ENCODE peak calls at places on chromosomes 2 and 18, in ten cellular contexts. Q, H, D, L, Y, N, R, F, T and O are unnamed samples.

GRCh38 chr18:10420561-10421352 is 33.7 kb upstream of the APCDD1 start:
- DNase-seq in L (no peak), Y (no peak), N (peak; percentile 77), Q (no peak), D (peak; percentile 28), F (no peak), T (no peak), H (no peak), R (no peak), O (no peak)

GRCh38 chr18:52907522-52907921 is 567.5 kb downstream of the DCC start:
- DNase-seq in H (no peak), F (no peak), Q (no peak), D (no peak), N (no peak), T (no peak), Y (no peak), R (no peak), L (no peak), O (no peak)

GRCh38 chr2:79585701-79586428 is 73.0 kb downstream of the CTNNA2 start:
- DNase-seq in D (no peak), Q (no peak), N (peak; percentile 37), Y (no peak), F (no peak), L (peak; percentile 76), T (no peak), H (no peak), R (no peak), O (no peak)

GRCh38 chr2:44055664-44056063 is 59.9 kb upstream of the LRPPRC start:
- DNase-seq in L (no peak), D (no peak), H (no peak), T (no peak), N (no peak), F (no peak), Y (no peak), R (no peak), Q (no peak), O (no peak)

GRCh38 chr18:77106331-77106730 is 26.3 kb downstream of the MBP start:
- DNase-seq in R (no peak), L (no peak), F (peak; percentile 43), H (peak; percentile 76), N (no peak), Y (no peak), Q (no peak), T (peak; percentile 95), D (no peak), O (no peak)

GRCh38 chr18:59748628-59749360 is 51.6 kb upstream of the CCBE1 start:
- DNase-seq in Q (no peak), L (peak; percentile 35), D (no peak), F (no peak), N (peak; percentile 96), Y (no peak), T (no peak), R (no peak), H (no peak), O (peak; percentile 71)

GRCh38 chr18:8616026-8616401 is 6.8 kb downstream of the RAB12 start:
- DNase-seq in Y (no peak), T (no peak), R (no peak), D (no peak), N (peak; percentile 46), L (peak; percentile 22), F (no peak), H (no peak), Q (no peak), O (no peak)

GRCh38 chr2:164545484-164545883 is 75.8 kb downstream of the GRB14 start:
- DNase-seq in Q (no peak), N (no peak), F (no peak), T (no peak), D (no peak), Y (no peak), L (no peak), H (no peak), R (no peak), O (no peak)

GRCh38 chr2:54636425-54637139 is 86.9 kb upstream of the EML6 start:
- DNase-seq in L (no peak), D (no peak), N (peak; percentile 7), Y (peak; percentile 71), Q (no peak), R (no peak), T (no peak), F (no peak), H (no peak), O (no peak)

GRCh38 chr18:75215663-75216062 is 5.1 kb downstream of the TSHZ1 start:
- DNase-seq in R (peak; percentile 59), N (no peak), H (no peak), F (no peak), D (no peak), L (no peak), T (no peak), Y (no peak), Q (no peak), O (no peak)

GRCh38 chr2:169095631-169096105 is 26.3 kb downstream of the DHRS9 start:
- DNase-seq in Q (no peak), H (no peak), N (peak; percentile 92), T (peak; percentile 94), R (no peak), L (peak; percentile 90), F (no peak), D (no peak), Y (no peak), O (peak; percentile 92)

GRCh38 chr2:239344857-239345216 is 56.0 kb downstream of the HDAC4 start:
- DNase-seq in N (no peak), H (no peak), T (no peak), R (peak; percentile 65), F (no peak), Q (peak; percentile 60), Y (no peak), D (no peak), L (no peak), O (no peak)

GRCh38 chr2:167177196-167177595 is 288.9 kb downstream of the XIRP2 start:
- DNase-seq in T (no peak), N (peak; percentile 36), H (no peak), Q (no peak), D (no peak), Y (no peak), R (no peak), F (no peak), L (no peak), O (no peak)

GRCh38 chr2:128558895-128559532 is 240.3 kb upstream of the HS6ST1 start:
- DNase-seq in L (no peak), T (no peak), D (no peak), F (no peak), Y (no peak), R (no peak), N (no peak), H (no peak), Q (no peak), O (peak; percentile 89)

GRCh38 chr18:525066-525797 is 24.7 kb upstream of the COLEC12 start:
- DNase-seq in F (no peak), N (peak; percentile 88), Q (no peak), L (peak; percentile 48), T (no peak), D (no peak), Y (no peak), R (no peak), H (no peak), O (no peak)

GRCh38 chr18:8614875-8615274 is 5.6 kb downstream of the RAB12 start:
- DNase-seq in Y (no peak), Q (no peak), T (no peak), N (no peak), D (no peak), H (no peak), F (no peak), R (no peak), L (no peak), O (no peak)

GRCh38 chr2:64268330-64268729 is 124.1 kb upstream of the PELI1 start:
- DNase-seq in Q (no peak), T (no peak), N (no peak), D (no peak), L (no peak), R (no peak), F (no peak), Y (no peak), H (no peak), O (no peak)

GRCh38 chr2:150228936-150229335 is 258.5 kb downstream of the RND3 start:
- DNase-seq in F (no peak), R (peak; percentile 31), H (no peak), Q (no peak), T (no peak), L (no peak), Y (no peak), N (no peak), D (no peak), O (no peak)

GRCh38 chr18:23230688-23231087 is 95.4 kb downstream of the CABLES1 start:
- DNase-seq in F (no peak), D (no peak), H (no peak), L (no peak), N (peak; percentile 48), Y (no peak), T (no peak), R (no peak), Q (no peak), O (no peak)

GRCh38 chr2:27422958-27423357 is 5.5 kb upstream of the NRBP1 start:
- DNase-seq in T (no peak), H (no peak), N (no peak), Q (no peak), F (no peak), D (no peak), L (no peak), R (no peak), Y (no peak), O (no peak)